ENCODE peak calls at places on chromosomes 1 and 21, in four cellular contexts. U is HepG2, M is K562, Q is GM12878. C is an unnamed sample.

GRCh38 chr1:246687002-246687401 is 37.2 kb upstream of the SCCPDH start:
- DNase-seq in M (peak; percentile 24), U (no peak), Q (no peak), C (no peak)

GRCh38 chr1:12078938-12079861 is 16.1 kb downstream of the TNFRSF8 start:
- DNase-seq in M (peak; percentile 81), Q (peak; percentile 82), U (peak; percentile 47), C (peak; percentile 79)

GRCh38 chr1:155979525-155980343 is 1.4 kb upstream of the ARHGEF2 start:
- DNase-seq in Q (no peak), M (peak; percentile 85), U (no peak), C (no peak)

GRCh38 chr1:170711682-170712081 is 47.8 kb downstream of the PRRX1 start:
- DNase-seq in M (no peak), U (no peak), Q (no peak), C (no peak)

GRCh38 chr1:31765041-31765467 is 914 bp upstream of the ADGRB2 start:
- DNase-seq in Q (no peak), U (no peak), M (peak; percentile 72), C (peak; percentile 52)

GRCh38 chr1:204480515-204480914 is 14.1 kb downstream of the PIK3C2B start:
- DNase-seq in M (no peak), Q (no peak), U (no peak), C (no peak)

GRCh38 chr1:96340688-96341087 is 380.9 kb upstream of the PTBP2 start:
- DNase-seq in M (no peak), U (no peak), Q (no peak), C (no peak)

GRCh38 chr1:87684194-87684593 is 355.5 kb downstream of the LMO4 start:
- DNase-seq in Q (no peak), U (no peak), M (peak; percentile 16), C (peak; percentile 45)

GRCh38 chr1:10667815-10668214 is 128.6 kb downstream of the CASZ1 start:
- DNase-seq in Q (no peak), U (no peak), M (no peak), C (no peak)

GRCh38 chr1:98119793-98120192 is 199.0 kb upstream of the DPYD start:
- DNase-seq in U (no peak), M (no peak), Q (no peak), C (peak; percentile 31)

GRCh38 chr1:235011599-235012435 is 116.8 kb downstream of the TOMM20 start:
- DNase-seq in M (peak; percentile 88), U (no peak), Q (peak; percentile 100), C (no peak)

GRCh38 chr1:227760377-227760776 is 25.1 kb downstream of the SNAP47 start:
- DNase-seq in Q (no peak), M (no peak), U (no peak), C (no peak)

GRCh38 chr1:227758366-227758765 is 23.1 kb downstream of the SNAP47 start:
- DNase-seq in U (no peak), M (no peak), Q (peak; percentile 33), C (no peak)

GRCh38 chr1:227761621-227762230 is 26.5 kb downstream of the SNAP47 start:
- DNase-seq in U (no peak), M (no peak), Q (no peak), C (no peak)

GRCh38 chr1:227757781-227758180 is 22.5 kb downstream of the SNAP47 start:
- DNase-seq in Q (no peak), M (no peak), U (no peak), C (no peak)

DNA sequence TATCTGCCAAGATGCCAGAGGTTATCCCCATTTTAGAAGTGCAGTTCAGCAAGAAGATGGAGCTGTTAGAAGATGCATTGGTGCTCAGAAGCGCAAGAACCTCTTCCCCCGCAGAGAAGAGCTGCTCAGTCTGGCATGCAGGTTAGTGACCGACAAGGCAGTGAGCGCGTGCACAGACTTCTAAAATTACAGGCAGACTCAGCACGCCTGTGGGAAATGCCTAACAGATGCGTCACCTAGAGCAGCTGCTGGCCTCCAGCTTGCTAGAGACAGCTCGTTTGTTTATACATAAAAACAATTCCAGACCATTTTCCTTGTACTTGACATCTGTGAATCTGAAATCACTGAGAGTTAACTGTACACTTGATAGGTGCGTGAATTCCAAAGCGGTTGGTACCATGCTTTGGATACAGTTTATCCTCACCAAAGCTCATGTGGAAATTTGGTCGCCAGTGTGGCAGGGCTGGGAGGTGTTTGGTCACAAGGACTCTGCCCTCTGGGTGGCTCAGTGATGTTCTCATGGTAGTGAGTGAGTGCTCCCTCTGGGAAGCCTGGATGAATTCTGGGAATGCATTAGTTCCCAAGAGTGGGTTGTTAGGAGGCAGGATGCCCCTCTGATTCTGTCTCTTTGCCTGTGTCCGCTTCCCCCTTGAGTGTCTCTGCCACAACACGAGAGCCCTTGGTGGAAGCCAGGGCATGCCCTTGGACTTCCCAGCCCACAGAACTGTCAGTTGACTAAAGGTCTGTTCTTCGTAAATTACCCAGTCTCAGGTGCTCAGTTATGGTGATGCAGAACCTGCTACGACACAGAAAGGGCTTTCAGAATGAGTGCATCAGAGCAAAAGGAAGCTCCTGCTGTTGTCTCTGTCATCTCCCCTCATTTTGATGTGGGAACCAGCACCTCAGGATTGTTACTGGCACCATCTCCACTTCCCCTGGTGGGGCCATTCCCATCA is 24.4 kb downstream of the SNAP47 start:
- DNase-seq in M (no peak), Q (no peak), U (no peak), C (no peak)
- TF ChIP-seq TARDBP in M (no peak), Q (no peak), U (no peak), C (no peak)

DNA sequence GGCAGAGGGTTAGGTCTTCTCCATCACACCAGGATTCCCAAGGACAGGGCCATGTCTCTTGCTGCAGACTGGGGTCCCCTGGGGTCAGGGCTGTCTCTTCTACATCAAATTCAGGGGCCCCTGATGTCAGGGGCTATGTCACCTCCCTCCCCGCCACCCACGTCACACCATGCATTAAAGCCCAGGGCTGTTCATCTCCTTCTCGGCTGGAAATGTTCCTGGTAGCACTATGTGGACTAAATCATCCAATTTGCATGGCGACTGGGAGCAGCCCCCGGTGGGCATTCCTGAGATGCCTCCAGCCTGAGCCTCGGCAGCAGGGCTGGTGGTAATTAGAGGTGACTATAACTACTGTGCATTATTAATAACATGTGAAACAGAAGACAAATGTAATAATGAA is 151.7 kb upstream of the HMGB4 start:
- DNase-seq in U (no peak), M (no peak), Q (no peak), C (no peak)
- TF ChIP-seq SP1 in U (no peak), M (no peak), Q (no peak), C (no peak)

GRCh38 chr1:35539824-35540261 is 17.4 kb downstream of the KIAA0319L start:
- DNase-seq in U (no peak), Q (peak; percentile 60), M (no peak), C (no peak)
- TF ChIP-seq TARDBP in U (no peak), Q (no peak), M (no peak), C (no peak)

DNA sequence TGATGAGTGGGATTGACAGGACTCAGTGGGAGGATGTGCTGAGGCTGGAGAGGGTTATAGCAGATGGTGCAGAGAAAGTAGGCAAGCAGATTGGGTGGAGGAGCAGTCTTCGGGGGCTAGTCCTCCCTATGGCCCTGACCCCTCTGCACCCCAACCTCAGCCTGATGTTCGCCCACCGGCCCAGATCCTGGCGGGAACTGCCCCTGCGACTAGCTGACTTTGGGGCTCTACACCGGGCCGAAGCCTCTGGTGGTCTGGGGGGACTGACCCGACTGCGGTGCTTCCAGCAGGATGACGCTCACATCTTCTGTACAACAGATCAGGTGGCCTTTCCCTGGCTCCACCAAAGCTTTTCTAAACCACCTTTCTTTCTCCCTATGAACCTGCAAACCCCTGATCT is 9.6 kb upstream of the ECM1 start:
- DNase-seq in Q (no peak), M (no peak), U (no peak), C (no peak)
- TF ChIP-seq SP1 in Q (no peak), M (no peak), U (no peak), C (no peak)

DNA sequence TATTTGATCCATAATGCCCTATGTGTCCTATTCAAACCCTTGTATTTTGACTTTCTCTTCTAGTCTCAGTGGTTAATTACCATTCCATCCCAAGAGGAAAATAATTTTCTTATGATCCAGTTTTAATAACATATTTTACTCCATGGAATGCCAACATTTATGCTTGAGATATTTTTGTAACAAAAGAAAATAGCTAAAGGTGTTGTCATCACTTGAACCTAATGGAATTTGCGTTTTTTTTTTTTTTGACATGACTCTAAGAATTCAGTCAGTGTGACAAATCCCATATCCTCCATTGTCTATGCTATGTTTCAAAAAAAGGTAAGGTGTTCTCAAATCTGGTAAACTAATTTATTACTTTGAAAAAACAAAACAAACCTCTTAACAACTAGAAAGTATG is 324.1 kb upstream of the ADAMTS5 start:
- DNase-seq in M (no peak), U (no peak), Q (no peak), C (no peak)
- TF ChIP-seq TARDBP in M (no peak), U (no peak), Q (no peak), C (no peak)

C was measured in HEK293T.